ENCODE peak calls at places on chromosomes 13 and 19, in four cellular contexts. Z is HepG2, O is H1, I is GM12878. K is an unnamed sample.

GRCh38 chr13:90448466-90449037 is 898.9 kb upstream of the MIR17HG start:
- DNase-seq in Z (no peak), O (no peak), I (no peak), K (no peak)

GRCh38 chr19:49741210-49741844 is 21.8 kb downstream of the TSKS start:
- DNase-seq in Z (peak; percentile 42), O (no peak), I (no peak), K (no peak)

GRCh38 chr13:94534171-94534570 is 54.7 kb upstream of the DCT start:
- DNase-seq in Z (no peak), O (no peak), I (no peak), K (no peak)

GRCh38 chr13:39536274-39536673 is 66.7 kb downstream of the LHFPL6 start:
- DNase-seq in Z (no peak), O (no peak), I (no peak), K (no peak)

GRCh38 chr19:37329686-37330085 is 41.2 kb upstream of the ZNF527 start:
- DNase-seq in Z (peak; percentile 32), O (no peak), I (no peak), K (no peak)

GRCh38 chr19:10471909-10472308 is 31.2 kb downstream of the KEAP1 start:
- DNase-seq in Z (peak; percentile 54), O (no peak), I (no peak), K (no peak)

GRCh38 chr13:28286263-28286662 is 147.9 kb downstream of the PAN3 start:
- DNase-seq in Z (no peak), O (no peak), I (peak; percentile 56), K (no peak)

GRCh38 chr13:59211636-59212035 is 952.1 kb downstream of the DIAPH3 start:
- DNase-seq in Z (no peak), O (no peak), I (no peak), K (no peak)

GRCh38 chr13:49108204-49108603 is 111.9 kb upstream of the MLNR start:
- DNase-seq in Z (no peak), O (no peak), I (no peak), K (no peak)

GRCh38 chr19:5627395-5627904 is 4.6 kb downstream of the SAFB start:
- DNase-seq in Z (no peak), O (no peak), I (peak; percentile 48), K (no peak)

GRCh38 chr13:36014763-36015162 is 116.4 kb downstream of the DCLK1 start:
- DNase-seq in Z (no peak), O (no peak), I (no peak), K (no peak)

GRCh38 chr13:57073983-57074382 is 66.7 kb upstream of the PRR20A start:
- DNase-seq in Z (no peak), O (no peak), I (no peak), K (no peak)

GRCh38 chr13:64130600-64130999 is 2715.0 kb upstream of the PCDH20 start:
- DNase-seq in Z (no peak), O (no peak), I (no peak), K (no peak)

GRCh38 chr19:52722062-52723005 is 12.5 kb downstream of the ZNF611 start:
- DNase-seq in Z (no peak), O (no peak), I (no peak), K (no peak)

GRCh38 chr13:67296511-67296910 is 66.4 kb upstream of the PCDH9 start:
- DNase-seq in Z (no peak), O (no peak), I (no peak), K (no peak)

GRCh38 chr19:2259331-2259730 is 3.1 kb upstream of the JSRP1 start:
- DNase-seq in Z (no peak), O (no peak), I (no peak), K (no peak)
- TF ChIP-seq SUZ12 in Z (no peak), O (no peak), I (no peak), K (no peak)

GRCh38 chr19:1066251-1066747 is 668 bp upstream of the ARHGAP45 start:
- DNase-seq in Z (peak; percentile 61), O (no peak), I (no peak), K (no peak)
- H3K4me3 ChIP-seq in Z (peak overlapping the region; percentile 77), O (no peak overlapping the region), I (peak overlapping the region; percentile 98), K (peak overlapping the region; percentile 39)

DNA sequence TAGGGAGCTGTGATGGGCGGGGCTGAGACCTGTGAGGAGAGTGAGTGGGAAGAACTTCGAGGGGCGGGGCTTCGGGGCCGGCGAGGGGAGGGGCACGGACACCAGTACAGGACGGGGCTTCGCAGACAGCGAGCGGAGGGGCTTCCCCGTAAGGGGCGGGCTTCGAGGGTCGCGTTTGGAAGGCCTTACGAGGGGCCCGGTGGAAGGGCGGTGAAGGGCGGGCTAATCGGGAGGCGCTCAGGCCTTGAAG is 4.1 kb upstream of the EMP3 start:
- DNase-seq in Z (no peak), O (peak; percentile 92), I (peak; percentile 85), K (peak; percentile 89)
- TF ChIP-seq YY1 in Z (no peak), O (no peak), I (no peak), K (no peak)

DNA sequence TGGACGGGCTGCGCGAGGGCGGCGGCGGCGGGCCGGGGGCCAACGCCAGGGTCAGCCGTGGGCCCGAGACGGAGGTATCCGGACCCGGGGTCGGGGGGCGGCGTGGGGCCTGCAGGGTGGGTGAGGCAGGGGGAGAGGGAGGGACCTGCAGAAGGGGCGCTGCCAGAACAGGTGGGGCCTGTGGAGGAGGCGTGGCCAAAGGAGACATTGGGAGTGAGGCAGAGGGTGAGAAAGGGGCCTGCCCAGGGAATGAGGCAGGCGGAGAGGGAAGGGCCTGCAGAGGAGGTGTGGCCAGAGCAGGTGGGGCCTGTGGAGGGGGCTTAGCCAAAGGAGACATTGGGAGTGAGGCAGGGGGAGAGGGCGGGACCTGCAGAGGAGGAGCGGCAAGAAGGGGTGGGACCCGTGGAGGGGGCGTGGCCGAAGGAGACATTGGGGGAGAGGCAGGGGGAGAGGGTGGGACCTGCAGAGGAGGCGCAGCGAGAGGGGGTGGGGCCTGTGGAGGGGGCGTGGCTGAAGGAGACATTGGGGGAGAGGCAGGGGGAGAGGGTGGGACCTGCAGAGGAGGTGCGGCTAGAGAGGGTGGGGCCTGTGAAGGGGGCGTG is 4.2 kb downstream of the PRR36 start:
- DNase-seq in Z (peak; percentile 87), O (peak; percentile 84), I (no peak), K (peak; percentile 81)
- TF ChIP-seq SUZ12 in Z (no peak), O (no peak), I (no peak), K (no peak)

GRCh38 chr13:100230813-100231575 is 142.1 kb downstream of the PCCA start:
- DNase-seq in Z (no peak), O (no peak), I (no peak), K (no peak)

GRCh38 chr13:100234006-100234405 is 145.1 kb downstream of the PCCA start:
- DNase-seq in Z (no peak), O (no peak), I (no peak), K (no peak)

GRCh38 chr13:100234524-100235136 is 145.7 kb downstream of the PCCA start:
- DNase-seq in Z (peak; percentile 77), O (no peak), I (no peak), K (no peak)

GRCh38 chr13:100240109-100240779 is 151.4 kb downstream of the PCCA start:
- DNase-seq in Z (no peak), O (no peak), I (no peak), K (no peak)

DNA sequence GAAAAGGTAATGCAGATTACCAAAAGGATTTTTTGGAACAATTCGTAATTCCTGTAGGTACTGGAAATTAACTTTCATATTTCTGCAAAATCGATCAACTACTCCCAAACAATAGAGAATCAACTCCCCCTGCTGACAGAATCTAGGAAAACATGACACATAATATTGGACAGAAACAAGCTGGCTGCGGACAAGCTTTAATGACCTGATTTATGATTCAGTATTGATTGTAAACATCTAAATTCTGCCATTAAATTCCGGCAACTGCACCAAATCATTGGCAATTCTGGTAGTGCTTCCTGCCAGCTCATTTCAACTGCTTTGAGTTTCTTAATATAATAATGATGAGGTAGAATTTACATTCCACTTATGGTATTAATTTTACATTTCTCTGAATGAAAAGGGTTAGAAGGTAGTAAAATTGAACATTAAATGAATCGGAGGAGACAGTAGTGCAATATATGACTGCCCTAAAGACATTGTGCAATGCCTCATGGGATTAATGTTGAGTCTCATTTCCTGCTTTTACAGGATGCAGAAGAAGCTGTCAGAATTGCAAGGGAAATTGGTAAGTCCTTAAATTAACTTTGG is 146.5 kb downstream of the PCCA start:
- DNase-seq in Z (peak; percentile 60), O (no peak), I (no peak), K (no peak)
- H3K4me3 ChIP-seq in Z (no peak overlapping the region), O (no peak overlapping the region), I (no peak overlapping the region), K (no peak overlapping the region)